ENCODE peak calls at places on chromosomes 1 and 21, in four cellular contexts. O is mesendoderm; Q is CD8-positive, alpha-beta memory T cell; A is K562. T is an unnamed sample.

GRCh38 chr1:101112051-101112770 is 86.6 kb upstream of the DPH5 start:
- DNase-seq in Q (peak), A (no peak), O (no peak), T (no peak)

GRCh38 chr1:168381850-168382249 is 101.2 kb downstream of the TBX19 start:
- DNase-seq in A (no peak), O (no peak), Q (no peak), T (no peak)

GRCh38 chr1:183039985-183040447 is 16.8 kb downstream of the LAMC1 start:
- DNase-seq in O (no peak), A (no peak), Q (no peak), T (peak)

GRCh38 chr1:115233598-115233997 is 104.5 kb downstream of the NGF start:
- DNase-seq in A (no peak), O (no peak), Q (no peak), T (peak)

GRCh38 chr21:25572895-25573310 is 34.4 kb downstream of the MRPL39 start:
- DNase-seq in Q (no peak), A (no peak), O (no peak), T (no peak)

GRCh38 chr1:115255154-115255553 is 82.9 kb downstream of the NGF start:
- DNase-seq in Q (no peak), O (no peak), A (no peak), T (no peak)

GRCh38 chr1:203796223-203796747 is 862 bp downstream of the ZBED6 start:
- DNase-seq in Q (peak), O (peak), A (no peak), T (peak)

GRCh38 chr21:26070822-26071425 is 99.6 kb downstream of the APP start:
- DNase-seq in A (no peak), Q (no peak), O (peak), T (peak)

GRCh38 chr1:111988377-111988742 is 1.1 kb downstream of the KCND3 start:
- DNase-seq in O (no peak), Q (no peak), A (no peak), T (no peak)

GRCh38 chr1:38500352-38500751 is 359.2 kb downstream of the RRAGC start:
- DNase-seq in Q (no peak), A (peak), O (no peak), T (no peak)

GRCh38 chr1:99252630-99253029 is 11.7 kb upstream of the PLPPR4 start:
- DNase-seq in A (no peak), Q (no peak), O (peak), T (no peak)

GRCh38 chr1:187374130-187374529 is 545.4 kb downstream of the PLA2G4A start:
- DNase-seq in O (peak), Q (no peak), A (no peak), T (no peak)

GRCh38 chr1:9400425-9401079 is 107.9 kb downstream of the SPSB1 start:
- DNase-seq in Q (no peak), O (no peak), A (no peak), T (no peak)

GRCh38 chr1:93345633-93346471 is at the start of gene DR1:
- DNase-seq in O (peak), A (peak), Q (peak), T (peak)

DNA sequence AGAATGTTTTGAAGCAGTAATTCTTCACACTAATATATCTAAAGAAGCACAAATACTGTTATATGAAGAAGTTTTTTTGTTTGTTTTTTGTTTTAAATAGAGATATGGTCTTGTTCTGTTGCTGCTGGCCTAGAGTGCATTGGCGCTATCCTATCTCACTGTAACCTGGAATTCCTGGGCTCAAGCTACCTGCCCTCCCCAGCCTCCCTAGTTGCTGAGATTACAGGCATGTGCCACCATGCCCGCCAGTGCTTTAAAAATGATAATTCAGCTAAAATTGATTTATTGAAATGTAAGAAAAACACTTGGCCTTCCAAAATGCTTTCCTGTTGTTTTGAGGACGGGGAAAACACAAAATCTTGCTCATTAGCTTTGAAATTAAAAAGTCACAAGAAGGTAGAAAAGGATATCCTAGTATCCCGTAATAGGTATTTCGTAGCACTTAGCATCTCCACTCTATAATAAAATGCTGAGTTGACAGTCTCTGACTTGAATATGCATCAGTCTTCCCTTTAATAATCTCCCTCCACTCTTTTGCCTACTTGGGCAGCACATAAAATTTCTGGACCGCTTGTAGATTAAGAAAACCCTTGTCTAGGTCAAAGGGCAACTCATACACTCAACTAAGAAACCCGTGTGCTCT is 1.4 kb downstream of the SCYL3 start:
- DNase-seq in O (no peak), A (no peak), Q (no peak), T (no peak)
- H3K27ac ChIP-seq in O (no peak), A (peak), Q (peak), T (peak)

GRCh38 chr1:24295547-24295946 is 23.6 kb upstream of the GRHL3 start:
- DNase-seq in A (no peak), O (no peak), Q (no peak), T (no peak)
- H3K4me3 ChIP-seq in A (no peak), O (no peak), Q (no peak), T (no peak)

DNA sequence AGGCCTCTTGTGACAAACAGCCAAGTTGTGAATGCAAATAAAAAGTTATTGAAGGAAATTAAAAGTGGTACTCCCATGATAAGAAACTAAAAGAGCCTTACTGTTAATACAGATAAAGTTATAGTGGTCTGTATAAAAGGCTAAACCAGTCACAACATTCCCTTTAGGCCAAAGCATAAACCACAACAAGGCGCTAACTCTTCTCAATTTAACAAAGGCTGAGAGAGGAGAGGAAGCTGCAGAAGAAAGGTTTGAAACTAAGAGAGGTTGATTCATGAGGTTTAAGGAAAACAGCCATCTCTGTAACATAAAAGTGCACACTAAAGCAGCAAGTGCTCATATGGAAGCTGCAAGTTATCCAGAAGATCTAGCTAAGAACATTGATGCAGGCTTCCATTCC is 10.7 kb downstream of the C1orf105 start:
- DNase-seq in A (no peak), O (no peak), Q (no peak), T (no peak)
- H3K27ac ChIP-seq in A (no peak), O (no peak), Q (no peak), T (no peak)

DNA sequence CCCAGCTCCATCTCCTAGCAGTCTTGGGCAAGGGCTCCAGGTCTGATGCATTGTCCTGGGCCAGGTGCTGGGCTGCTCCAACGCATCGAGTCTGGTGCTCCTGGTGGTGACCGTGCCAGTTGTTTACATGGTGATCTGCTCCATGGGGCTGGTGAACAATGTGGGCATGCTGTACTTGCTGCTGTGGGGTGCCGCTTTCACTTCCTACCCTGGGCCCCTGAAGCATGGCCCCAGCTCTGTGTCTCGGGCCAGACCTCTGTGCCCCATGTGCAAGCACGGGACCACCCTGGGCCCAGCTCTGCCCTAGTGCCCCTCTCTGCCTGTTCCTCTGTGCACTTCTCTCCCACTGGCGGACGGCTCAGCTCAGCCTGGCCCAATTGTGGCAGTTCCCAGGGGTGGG is 119.4 kb downstream of the MAST2 start:
- DNase-seq in Q (no peak), O (no peak), A (no peak), T (no peak)
- H3K4me3 ChIP-seq in Q (no peak), O (no peak), A (no peak), T (no peak)

DNA sequence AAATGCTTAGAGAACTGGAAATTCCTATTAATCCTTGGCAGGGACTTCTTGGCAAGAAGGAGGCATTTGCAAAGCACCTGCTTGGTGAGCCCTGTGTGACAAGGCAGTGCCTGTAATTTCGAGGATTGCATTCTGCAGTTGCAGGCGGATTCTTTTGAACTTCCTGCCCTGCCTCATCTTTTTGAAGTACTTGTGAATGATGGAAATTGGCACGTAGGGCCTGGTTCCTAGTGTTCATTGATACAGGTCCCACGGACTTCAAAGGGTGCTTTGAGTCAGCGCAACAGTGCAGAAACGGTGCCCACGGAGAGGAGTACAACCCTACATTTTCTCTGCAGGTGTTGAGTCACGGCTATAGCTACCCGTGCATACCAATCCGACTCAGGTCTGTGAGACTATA is 6.4 kb downstream of the HUNK start:
- DNase-seq in A (no peak), Q (no peak), O (no peak), T (no peak)
- H3K27ac ChIP-seq in A (no peak), Q (no peak), O (no peak), T (peak)

GRCh38 chr1:162970021-162970420 is 99.1 kb upstream of the RGS4 start:
- DNase-seq in Q (no peak), A (no peak), O (no peak), T (no peak)
- H3K4me3 ChIP-seq in Q (no peak), A (no peak), O (no peak), T (no peak)

GRCh38 chr1:69244211-69244610 is 323.5 kb upstream of the LRRC7 start:
- DNase-seq in A (no peak), O (peak), Q (no peak), T (no peak)

GRCh38 chr1:69246721-69247120 is 321.0 kb upstream of the LRRC7 start:
- DNase-seq in Q (no peak), A (no peak), O (no peak), T (peak)

DNA sequence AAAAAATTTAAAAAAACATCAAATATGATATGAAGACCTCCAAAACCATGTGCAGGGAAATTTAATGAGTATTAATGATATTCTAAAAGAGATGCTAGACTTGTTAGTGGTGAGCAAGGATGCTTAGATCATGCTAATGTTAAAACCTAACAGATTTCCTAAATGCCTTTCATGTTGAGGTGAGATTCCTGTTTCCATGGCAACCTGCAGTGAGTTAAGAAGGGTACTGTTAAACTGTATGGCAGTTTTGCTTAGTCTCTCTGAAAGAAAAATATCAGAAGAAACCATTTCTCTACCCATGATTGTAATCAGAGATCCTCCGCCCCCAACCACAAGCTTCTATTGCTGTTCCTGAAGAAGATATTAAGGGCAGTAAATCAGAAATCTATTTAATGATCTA is 321.6 kb upstream of the LRRC7 start:
- DNase-seq in A (no peak), Q (no peak), O (peak), T (no peak)
- H3K27ac ChIP-seq in A (no peak), Q (no peak), O (no peak), T (no peak)

T was measured in cardiac muscle cell.